ENCODE peak calls at places on chromosomes 5 and 9, in eight cellular contexts. Z is testis, Y is left ventricle myocardium inferior, B is HL-60, S is GM13976, J is stomach, N is lower leg skin, Q is right atrium auricular region. M is an unnamed sample.

GRCh38 chr9:8115570-8115969 is 316.0 kb upstream of the DMAC1 start:
- DNase-seq in Y (no peak), N (no peak), Q (no peak), J (no peak), S (no peak), Z (no peak), B (no peak), M (no peak)

GRCh38 chr5:96876292-96876850 is at the start of gene ERAP2:
- DNase-seq in Y (no peak), Q (no peak), N (no peak), S (peak), B (no peak), Z (no peak), J (no peak), M (no peak)

GRCh38 chr5:178667685-178668084 is 40.8 kb upstream of the CLK4 start:
- DNase-seq in S (no peak), J (no peak), B (no peak), N (no peak), Y (no peak), Q (no peak), Z (no peak), M (no peak)

GRCh38 chr5:65791721-65792698 is 70.0 kb downstream of the NLN start:
- DNase-seq in Z (no peak), Q (no peak), Y (no peak), J (no peak), N (no peak), B (no peak), S (no peak), M (no peak)

GRCh38 chr5:141211-141610 is 49.2 kb downstream of the PLEKHG4B start:
- DNase-seq in Z (no peak), N (no peak), B (no peak), Y (no peak), Q (no peak), S (peak), J (no peak), M (no peak)

GRCh38 chr5:120614512-120614911 is 150.4 kb downstream of the PRR16 start:
- DNase-seq in N (no peak), J (no peak), B (no peak), Y (no peak), Q (no peak), Z (no peak), S (no peak), M (no peak)

GRCh38 chr5:132506094-132506692 is 15.6 kb upstream of the IRF1 start:
- DNase-seq in Q (no peak), Z (peak), N (no peak), B (no peak), Y (no peak), S (peak), J (no peak), M (no peak)

GRCh38 chr5:127040779-127041520 is 10.6 kb upstream of the MARCHF3 start:
- DNase-seq in N (no peak), B (no peak), Z (no peak), Y (no peak), J (peak), S (no peak), Q (no peak), M (no peak)

GRCh38 chr5:87829214-87829551 is 416.5 kb upstream of the CCNH start:
- DNase-seq in Y (peak), J (peak), Q (peak), S (no peak), Z (no peak), N (peak), B (no peak), M (peak)

GRCh38 chr9:86452194-86452828 is 98.1 kb upstream of the TUT7 start:
- DNase-seq in Q (no peak), Z (no peak), Y (no peak), S (no peak), J (no peak), B (no peak), N (no peak), M (no peak)

GRCh38 chr5:131589510-131590348 is 45.3 kb downstream of the RAPGEF6 start:
- DNase-seq in B (peak), S (peak), Y (no peak), N (no peak), J (no peak), Z (no peak), Q (no peak), M (no peak)

GRCh38 chr9:99299214-99300102 is 77.4 kb downstream of the SEC61B start:
- DNase-seq in Q (no peak), B (no peak), J (no peak), N (no peak), S (peak), Y (no peak), Z (no peak), M (no peak)

GRCh38 chr9:93191354-93191660 is 7.4 kb downstream of the WNK2 start:
- DNase-seq in B (no peak), S (no peak), Q (no peak), Z (no peak), J (no peak), Y (no peak), N (no peak), M (no peak)

GRCh38 chr5:18553269-18553668 is 919.0 kb downstream of the TAF11L14 start:
- DNase-seq in S (no peak), Q (no peak), N (no peak), Z (no peak), J (no peak), B (no peak), Y (no peak), M (no peak)

GRCh38 chr5:113140837-113141661 is 164.5 kb downstream of the DCP2 start:
- DNase-seq in S (no peak), N (peak), Y (no peak), B (no peak), J (no peak), Z (no peak), Q (peak), M (no peak)

GRCh38 chr5:90169078-90169477 is 240.5 kb downstream of the CETN3 start:
- DNase-seq in B (no peak), S (no peak), N (no peak), Z (no peak), J (peak), Y (peak), Q (no peak), M (no peak)

GRCh38 chr5:21071986-21072385 is 1084.0 kb upstream of the CDH18 start:
- DNase-seq in B (no peak), N (no peak), Q (no peak), S (no peak), J (no peak), Z (no peak), Y (no peak), M (no peak)

GRCh38 chr9:5884191-5884590 is 6.5 kb upstream of the MLANA start:
- DNase-seq in Q (no peak), S (no peak), B (no peak), J (no peak), Z (no peak), Y (no peak), N (no peak), M (no peak)

GRCh38 chr5:34699155-34700077 is 43.3 kb downstream of the RAI14 start:
- DNase-seq in B (no peak), N (no peak), Y (no peak), J (peak), Q (no peak), Z (no peak), S (no peak), M (no peak)

GRCh38 chr5:175920506-175920865 is 47.6 kb downstream of the THOC3 start:
- DNase-seq in N (no peak), J (no peak), S (no peak), Y (no peak), Q (no peak), B (no peak), Z (no peak), M (no peak)

GRCh38 chr5:132459031-132459982 is 31.3 kb downstream of the IRF1 start:
- DNase-seq in N (no peak), B (peak), S (peak), Q (no peak), Y (no peak), J (peak), Z (no peak), M (no peak)

GRCh38 chr5:53059281-53059680 is 50.3 kb downstream of the MOCS2 start:
- DNase-seq in J (no peak), B (no peak), Q (no peak), S (no peak), Y (no peak), Z (no peak), N (no peak), M (no peak)

GRCh38 chr9:92992549-92992948 is 45.2 kb downstream of the FGD3 start:
- DNase-seq in Z (no peak), B (no peak), Q (no peak), Y (no peak), J (no peak), S (no peak), N (no peak), M (no peak)

GRCh38 chr9:130118841-130119520 is 53.2 kb upstream of the NCS1 start:
- DNase-seq in J (no peak), S (no peak), N (no peak), B (no peak), Y (no peak), Q (no peak), Z (no peak), M (no peak)

GRCh38 chr9:92716557-92716956 is 46.6 kb upstream of the IPPK start:
- DNase-seq in N (peak), Z (peak), S (peak), J (peak), B (peak), Q (peak), Y (peak), M (peak)

GRCh38 chr9:14159440-14160222 is 154.3 kb downstream of the NFIB start:
- DNase-seq in N (no peak), S (no peak), B (no peak), Y (no peak), J (no peak), Q (no peak), Z (no peak), M (no peak)

GRCh38 chr5:132774406-132774805 is 2.6 kb downstream of the SEPTIN8 start:
- DNase-seq in Y (no peak), Z (no peak), B (no peak), N (no peak), J (no peak), S (no peak), Q (no peak), M (no peak)

GRCh38 chr9:13228431-13228830 is 51.1 kb downstream of the MPDZ start:
- DNase-seq in Y (no peak), N (no peak), J (no peak), B (no peak), Z (no peak), Q (no peak), S (no peak), M (no peak)

GRCh38 chr9:69645488-69645887 is 26.7 kb downstream of the APBA1 start:
- DNase-seq in J (peak), B (no peak), Y (no peak), N (peak), Z (no peak), S (no peak), Q (no peak), M (no peak)

GRCh38 chr5:77076961-77077820 is 9.9 kb downstream of the ZBED3 start:
- DNase-seq in B (peak), S (peak), J (peak), Y (peak), Z (peak), N (no peak), Q (peak), M (peak)

GRCh38 chr9:70510157-70510770 is 95.8 kb upstream of the KLF9 start:
- DNase-seq in N (no peak), Q (no peak), Y (peak), B (no peak), Z (peak), S (peak), J (peak), M (no peak)

DNA sequence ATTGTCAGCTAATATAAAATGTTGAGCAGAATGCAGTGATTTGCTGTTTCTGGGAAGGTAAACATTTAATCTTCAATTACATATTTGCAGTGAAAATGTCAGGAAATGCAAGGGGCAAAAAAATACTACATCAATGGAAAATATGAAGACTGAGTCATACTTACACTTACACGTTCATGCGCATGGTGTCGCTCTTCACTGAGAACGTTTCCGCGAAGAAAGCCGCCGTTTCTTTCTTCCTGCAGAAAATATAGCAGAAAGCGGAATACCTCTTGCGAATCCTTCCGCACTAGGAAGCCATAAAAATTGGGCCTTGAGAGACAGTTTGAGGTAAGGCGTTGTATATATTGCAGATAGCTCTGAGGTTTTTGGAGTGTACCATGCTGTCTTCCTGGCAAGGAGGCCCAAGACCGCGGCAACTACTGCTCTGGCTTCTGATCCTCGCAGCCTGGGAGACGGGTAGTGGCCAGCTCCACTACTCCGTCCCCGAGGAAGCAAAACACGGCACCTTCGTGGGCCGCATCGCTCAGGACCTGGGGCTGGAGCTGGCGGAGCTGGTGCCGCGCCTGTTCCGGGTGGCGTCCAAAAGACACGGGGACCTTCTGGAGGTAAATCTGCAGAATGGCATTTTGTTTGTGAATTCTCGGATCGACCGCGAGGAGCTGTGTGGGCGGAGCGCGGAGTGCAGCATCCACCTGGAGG is at the start of gene PCDHA13:
- DNase-seq in N (no peak), S (no peak), Q (no peak), Z (peak), Y (no peak), B (no peak), J (no peak), M (no peak)
- TF ChIP-seq CTCF in N (no peak), S (no peak), Q (peak), Z (no peak), Y (peak), B (no peak), J (no peak), M (no peak)

GRCh38 chr5:10140195-10140973 is 109.3 kb downstream of the ATPSCKMT start:
- DNase-seq in J (no peak), Y (no peak), N (no peak), Z (peak), B (no peak), S (no peak), Q (no peak), M (no peak)
- TF ChIP-seq CTCF in J (no peak), Y (no peak), N (no peak), Z (no peak), B (no peak), S (no peak), Q (no peak), M (no peak)

DNA sequence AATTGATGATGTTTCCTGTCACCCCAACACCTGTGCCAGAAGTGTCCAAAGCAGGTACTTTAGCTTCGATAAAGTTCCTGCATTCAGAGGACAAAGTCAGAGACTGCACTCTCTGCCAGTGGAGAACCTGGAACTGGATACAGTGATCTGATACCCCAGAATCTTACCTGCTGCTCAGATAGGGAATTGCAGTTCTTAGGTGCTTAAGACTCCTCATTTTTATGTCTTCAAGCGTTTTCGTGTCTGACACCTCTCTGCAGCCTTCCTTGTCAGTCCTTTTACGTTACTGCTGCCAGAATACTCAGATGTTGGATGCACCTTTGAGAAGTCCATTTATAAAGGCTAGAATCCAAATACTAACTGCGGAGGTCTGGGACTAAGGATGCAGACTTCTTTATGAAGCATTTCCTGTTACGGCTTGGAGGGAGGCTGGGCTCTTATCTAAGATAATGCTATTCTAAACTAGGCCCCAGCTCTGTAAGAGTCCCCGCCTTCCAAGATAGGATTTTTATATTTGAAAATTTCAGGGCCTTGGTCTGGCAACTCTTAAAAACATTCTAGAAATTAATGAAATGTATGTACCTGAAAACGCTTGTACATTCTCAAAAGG is 1.9 kb downstream of the ISOC1 start:
- DNase-seq in S (no peak), Q (no peak), N (no peak), B (no peak), Z (no peak), Y (no peak), J (no peak), M (no peak)
- TF ChIP-seq CTCF in S (no peak), Q (no peak), N (no peak), B (no peak), Z (no peak), Y (no peak), J (no peak), M (no peak)

GRCh38 chr5:72443883-72444282 is 63.3 kb downstream of the ZNF366 start:
- DNase-seq in J (no peak), Y (no peak), S (no peak), N (no peak), Q (no peak), Z (no peak), B (no peak), M (no peak)
- TF ChIP-seq CTCF in J (no peak), Y (no peak), S (no peak), N (no peak), Q (no peak), Z (no peak), B (no peak), M (no peak)

GRCh38 chr9:33781736-33782135 is 13.6 kb upstream of the PRSS3 start:
- DNase-seq in N (no peak), Y (no peak), B (no peak), J (no peak), Q (no peak), Z (no peak), S (no peak), M (no peak)

GRCh38 chr9:33782395-33783152 is 12.8 kb upstream of the PRSS3 start:
- DNase-seq in Z (no peak), N (no peak), B (no peak), J (no peak), S (no peak), Q (no peak), Y (no peak), M (no peak)

GRCh38 chr9:33791117-33791516 is 4.2 kb upstream of the PRSS3 start:
- DNase-seq in Z (no peak), Y (no peak), N (no peak), S (no peak), B (no peak), Q (no peak), J (no peak), M (no peak)

GRCh38 chr9:33787839-33788238 is 7.5 kb upstream of the PRSS3 start:
- DNase-seq in J (no peak), S (no peak), N (no peak), Z (peak), Y (peak), Q (no peak), B (no peak), M (no peak)

GRCh38 chr9:33785914-33786313 is 9.4 kb upstream of the PRSS3 start:
- DNase-seq in J (no peak), N (no peak), Q (no peak), S (no peak), B (no peak), Z (peak), Y (no peak), M (no peak)
- TF ChIP-seq CTCF in J (no peak), N (no peak), Q (peak), S (no peak), B (peak), Z (no peak), Y (no peak), M (no peak)

DNA sequence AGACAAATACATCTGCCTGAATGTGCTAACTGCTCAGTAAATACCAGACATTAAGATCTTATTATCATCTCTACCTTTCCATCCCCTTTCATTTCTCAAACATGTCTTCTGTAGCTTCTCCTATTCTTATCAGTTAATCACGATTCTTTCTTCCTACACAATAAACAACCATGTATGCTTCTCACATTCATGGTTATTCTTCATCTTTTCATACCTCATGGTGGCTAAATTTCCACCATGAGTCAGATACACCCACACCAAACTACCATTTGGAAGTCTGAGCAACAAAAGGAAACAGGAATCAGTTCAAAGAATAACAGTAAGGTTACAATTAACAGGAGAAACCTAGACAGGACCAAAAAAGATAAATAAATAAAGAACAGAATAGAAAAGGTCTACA is 7.7 kb downstream of the ZNF622 start:
- DNase-seq in J (no peak), Q (no peak), Y (no peak), Z (no peak), B (no peak), S (no peak), N (no peak), M (no peak)
- TF ChIP-seq CTCF in J (no peak), Q (no peak), Y (no peak), Z (no peak), B (no peak), S (no peak), N (no peak), M (no peak)

GRCh38 chr9:109449036-109449798 is 48.9 kb downstream of the PTPN3 start:
- DNase-seq in Z (no peak), Y (no peak), Q (no peak), N (peak), B (no peak), S (no peak), J (no peak), M (no peak)

GRCh38 chr9:109453210-109453842 is 44.8 kb downstream of the PTPN3 start:
- DNase-seq in J (peak), Z (no peak), N (peak), Y (no peak), B (no peak), Q (no peak), S (no peak), M (no peak)

GRCh38 chr9:109452761-109453160 is 45.3 kb downstream of the PTPN3 start:
- DNase-seq in Z (no peak), N (no peak), Q (no peak), J (no peak), Y (no peak), B (no peak), S (no peak), M (no peak)

GRCh38 chr9:109450346-109450745 is 47.8 kb downstream of the PTPN3 start:
- DNase-seq in B (no peak), S (no peak), Q (no peak), N (no peak), J (no peak), Z (no peak), Y (no peak), M (no peak)

GRCh38 chr9:109451311-109452025 is 46.6 kb downstream of the PTPN3 start:
- DNase-seq in Q (no peak), Y (no peak), N (no peak), J (no peak), B (no peak), S (no peak), Z (no peak), M (no peak)
- TF ChIP-seq CTCF in Q (no peak), Y (no peak), N (no peak), J (no peak), B (no peak), S (no peak), Z (no peak), M (no peak)